ENCODE peak calls at places on chromosomes 2 and 18, in six cellular contexts. X is GM23248, R is neural progenitor cell, H is fibroblast of lung, U is Kasumi-1, O is colonic mucosa. V is an unnamed sample.

GRCh38 chr2:219441451-219442205 is 7.0 kb downstream of the SPEG start:
- DNase-seq in X (peak), R (peak), H (peak), U (no peak), O (no peak), V (peak)

GRCh38 chr2:180679693-180680092 is 300.7 kb upstream of the UBE2E3 start:
- DNase-seq in X (no peak), R (peak), H (no peak), U (no peak), O (no peak), V (no peak)

GRCh38 chr2:43453771-43454170 is 142.1 kb downstream of the THADA start:
- DNase-seq in X (no peak), R (no peak), H (no peak), U (no peak), O (no peak), V (no peak)

GRCh38 chr2:170235860-170236638 is 58.1 kb downstream of the MYO3B start:
- DNase-seq in X (peak), R (peak), H (peak), U (peak), O (no peak), V (peak)

GRCh38 chr18:21242141-21243040 is at the start of gene GREB1L:
- DNase-seq in X (peak), R (peak), H (peak), U (peak), O (peak), V (peak)

GRCh38 chr2:241950878-241951331 is 81.4 kb downstream of the RTP5 start:
- DNase-seq in X (peak), R (peak), H (peak), U (peak), O (peak), V (peak)

GRCh38 chr2:39697480-39697879 is 31.8 kb downstream of the TMEM178A start:
- DNase-seq in X (no peak), R (no peak), H (peak), U (no peak), O (no peak), V (no peak)

GRCh38 chr2:12717191-12717987 is 653 bp downstream of the TRIB2 start:
- DNase-seq in X (peak), R (peak), H (peak), U (peak), O (peak), V (peak)

GRCh38 chr18:66575263-66575662 is 28.6 kb downstream of the CDH19 start:
- DNase-seq in X (no peak), R (no peak), H (no peak), U (no peak), O (no peak), V (no peak)

GRCh38 chr2:155169317-155169716 is 470.8 kb downstream of the KCNJ3 start:
- DNase-seq in X (no peak), R (no peak), H (no peak), U (no peak), O (no peak), V (no peak)

GRCh38 chr18:9722691-9723090 is 14.6 kb downstream of the RAB31 start:
- DNase-seq in X (peak), R (no peak), H (no peak), U (no peak), O (peak), V (no peak)

GRCh38 chr2:74577448-74577847 is 22.9 kb downstream of the DOK1 start:
- DNase-seq in X (peak), R (no peak), H (no peak), U (peak), O (no peak), V (no peak)

V was measured in mesenchymal stem cell.